ENCODE peak calls at places on chromosomes 11 and 22, in six cellular contexts. One of them, this sample, is unnamed.

GRCh38 chr11:83566948-83567347 is 280.8 kb upstream of the CCDC90B start:
- DNase-seq in IMR-90: peak; percentile 83
- DNase-seq in right lobe of liver: no peak
- DNase-seq in heart left ventricle: no peak
- DNase-seq in endothelial cell of umbilical vein: no peak
- DNase-seq in tibial nerve: no peak
- DNase-seq in this sample: no peak

GRCh38 chr22:43293661-43294392 is 49.3 kb downstream of the SCUBE1 start:
- DNase-seq in right lobe of liver: no peak
- DNase-seq in endothelial cell of umbilical vein: peak; percentile 25
- DNase-seq in heart left ventricle: no peak
- DNase-seq in tibial nerve: peak; percentile 79
- DNase-seq in IMR-90: peak; percentile 60
- DNase-seq in this sample: peak; percentile 96

GRCh38 chr11:91158297-91158696 is 935.4 kb upstream of the CHORDC1 start:
- DNase-seq in right lobe of liver: no peak
- DNase-seq in endothelial cell of umbilical vein: no peak
- DNase-seq in heart left ventricle: no peak
- DNase-seq in tibial nerve: no peak
- DNase-seq in IMR-90: no peak
- DNase-seq in this sample: no peak

GRCh38 chr22:43481528-43482309 is 69.9 kb downstream of the MPPED1 start:
- DNase-seq in heart left ventricle: no peak
- DNase-seq in right lobe of liver: no peak
- DNase-seq in endothelial cell of umbilical vein: no peak
- DNase-seq in IMR-90: no peak
- DNase-seq in tibial nerve: no peak
- DNase-seq in this sample: no peak

GRCh38 chr11:88275636-88276035 is 61.9 kb downstream of the CTSC start:
- DNase-seq in heart left ventricle: no peak
- DNase-seq in IMR-90: no peak
- DNase-seq in endothelial cell of umbilical vein: no peak
- DNase-seq in right lobe of liver: no peak
- DNase-seq in tibial nerve: no peak
- DNase-seq in this sample: no peak

GRCh38 chr11:8839306-8839956 is 71.6 kb upstream of the AKIP1 start:
- DNase-seq in IMR-90: no peak
- DNase-seq in tibial nerve: no peak
- DNase-seq in right lobe of liver: no peak
- DNase-seq in heart left ventricle: no peak
- DNase-seq in endothelial cell of umbilical vein: peak; percentile 7
- DNase-seq in this sample: no peak

GRCh38 chr11:119673389-119674336 is 55.3 kb downstream of the NECTIN1 start:
- DNase-seq in heart left ventricle: no peak
- DNase-seq in tibial nerve: no peak
- DNase-seq in endothelial cell of umbilical vein: no peak
- DNase-seq in IMR-90: no peak
- DNase-seq in right lobe of liver: no peak
- DNase-seq in this sample: no peak

GRCh38 chr11:22536036-22536435 is 89.6 kb downstream of the FANCF start:
- DNase-seq in IMR-90: no peak
- DNase-seq in heart left ventricle: no peak
- DNase-seq in tibial nerve: no peak
- DNase-seq in right lobe of liver: no peak
- DNase-seq in endothelial cell of umbilical vein: no peak
- DNase-seq in this sample: no peak

GRCh38 chr11:117415358-117415896 is 87.8 kb downstream of the CEP164 start:
- DNase-seq in endothelial cell of umbilical vein: no peak
- DNase-seq in IMR-90: no peak
- DNase-seq in heart left ventricle: no peak
- DNase-seq in right lobe of liver: no peak
- DNase-seq in tibial nerve: no peak
- DNase-seq in this sample: no peak

GRCh38 chr22:28899199-28899853 is 16.0 kb downstream of the ZNRF3 start:
- DNase-seq in tibial nerve: no peak
- DNase-seq in endothelial cell of umbilical vein: no peak
- DNase-seq in IMR-90: peak; percentile 20
- DNase-seq in right lobe of liver: no peak
- DNase-seq in heart left ventricle: no peak
- DNase-seq in this sample: no peak

GRCh38 chr22:38872831-38873248 is 824 bp upstream of the CBX6 start:
- DNase-seq in IMR-90: peak; percentile 32
- DNase-seq in tibial nerve: no peak
- DNase-seq in right lobe of liver: peak; percentile 72
- DNase-seq in heart left ventricle: peak; percentile 82
- DNase-seq in endothelial cell of umbilical vein: peak; percentile 34
- DNase-seq in this sample: peak; percentile 92

GRCh38 chr11:82024760-82025159 is 708.9 kb downstream of the FAM181B start:
- DNase-seq in heart left ventricle: no peak
- DNase-seq in IMR-90: no peak
- DNase-seq in endothelial cell of umbilical vein: no peak
- DNase-seq in right lobe of liver: no peak
- DNase-seq in tibial nerve: no peak
- DNase-seq in this sample: no peak

GRCh38 chr11:71298761-71299181 is 46.4 kb upstream of the SHANK2 start:
- DNase-seq in tibial nerve: no peak
- DNase-seq in endothelial cell of umbilical vein: no peak
- DNase-seq in IMR-90: no peak
- DNase-seq in right lobe of liver: no peak
- DNase-seq in heart left ventricle: no peak
- DNase-seq in this sample: peak; percentile 86

GRCh38 chr11:56624661-56625110 is 10.0 kb upstream of the OR5M1 start:
- DNase-seq in right lobe of liver: no peak
- DNase-seq in heart left ventricle: no peak
- DNase-seq in endothelial cell of umbilical vein: no peak
- DNase-seq in tibial nerve: no peak
- DNase-seq in IMR-90: peak; percentile 34
- DNase-seq in this sample: no peak

GRCh38 chr11:122342089-122342749 is 226.2 kb upstream of the BLID start:
- DNase-seq in heart left ventricle: no peak
- DNase-seq in IMR-90: peak; percentile 25
- DNase-seq in endothelial cell of umbilical vein: no peak
- DNase-seq in right lobe of liver: no peak
- DNase-seq in tibial nerve: no peak
- DNase-seq in this sample: no peak

GRCh38 chr22:26579331-26579886 is 10.5 kb downstream of the TPST2 start:
- DNase-seq in endothelial cell of umbilical vein: no peak
- DNase-seq in IMR-90: no peak
- DNase-seq in right lobe of liver: no peak
- DNase-seq in heart left ventricle: peak; percentile 67
- DNase-seq in tibial nerve: no peak
- DNase-seq in this sample: no peak

DNA sequence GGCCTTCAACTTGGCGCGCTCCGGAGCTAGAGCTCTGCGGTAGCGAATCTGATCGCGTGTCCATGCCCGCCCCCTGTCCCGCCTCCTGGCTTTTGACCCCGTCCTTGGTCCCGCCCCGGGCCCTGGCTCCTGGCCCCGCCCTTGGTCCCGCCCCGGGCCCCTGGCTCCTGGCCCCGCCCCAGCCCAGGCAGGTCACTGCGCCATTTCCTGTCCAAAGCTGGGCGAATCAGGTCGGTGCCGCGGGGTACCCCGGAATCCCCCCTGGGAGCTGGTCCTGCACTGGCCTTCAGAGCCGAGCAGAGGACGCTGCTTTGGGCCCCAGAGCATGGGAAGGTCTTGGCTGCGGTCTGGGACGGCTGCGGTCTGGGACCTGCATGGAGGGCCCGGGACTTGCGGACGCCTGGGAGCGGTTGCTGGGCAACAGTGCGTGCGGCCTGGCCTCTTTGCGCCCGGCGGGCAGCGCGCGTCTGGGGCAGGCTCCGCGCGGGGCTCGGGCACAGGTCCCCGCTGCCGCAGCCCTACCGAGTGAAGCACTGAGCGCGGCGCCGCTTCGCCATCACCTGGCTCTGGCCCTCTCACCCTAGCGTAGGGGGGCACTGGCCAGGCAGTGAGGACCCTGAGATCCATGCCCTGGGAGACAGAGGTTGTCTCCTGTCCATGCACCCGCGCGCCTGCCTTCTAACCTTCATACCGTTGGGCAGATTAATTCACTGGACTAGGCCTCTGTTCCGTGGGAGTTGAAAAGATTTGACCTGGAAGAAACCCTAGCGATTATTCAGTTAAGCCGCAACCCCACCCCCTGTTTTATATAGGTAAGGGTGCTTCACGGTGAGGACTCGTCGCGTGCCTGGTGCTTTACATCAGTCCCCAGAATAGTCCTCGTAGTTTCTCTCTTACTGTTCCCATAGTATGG is at the start of gene TTC12:
- DNase-seq in right lobe of liver: peak; percentile 98
- DNase-seq in endothelial cell of umbilical vein: peak; percentile 93
- DNase-seq in IMR-90: peak; percentile 78
- DNase-seq in tibial nerve: peak; percentile 89
- DNase-seq in heart left ventricle: peak; percentile 97
- DNase-seq in this sample: peak; percentile 98
- TF ChIP-seq POLR2A in right lobe of liver: peak; percentile 33
- TF ChIP-seq POLR2A in endothelial cell of umbilical vein: peak; percentile 60
- TF ChIP-seq POLR2A in IMR-90: peak; percentile 48
- TF ChIP-seq POLR2A in tibial nerve: no peak
- TF ChIP-seq POLR2A in heart left ventricle: peak; percentile 62
- TF ChIP-seq POLR2A in this sample: no peak

GRCh38 chr11:65720237-65720934 is at the start of gene RNASEH2C:
- DNase-seq in tibial nerve: peak; percentile 60
- DNase-seq in IMR-90: peak; percentile 80
- DNase-seq in heart left ventricle: peak; percentile 92
- DNase-seq in endothelial cell of umbilical vein: peak; percentile 85
- DNase-seq in right lobe of liver: peak; percentile 90
- DNase-seq in this sample: peak; percentile 94
- TF ChIP-seq POLR2A in tibial nerve: peak; percentile 52
- TF ChIP-seq POLR2A in IMR-90: peak; percentile 55
- TF ChIP-seq POLR2A in heart left ventricle: peak; percentile 90
- TF ChIP-seq POLR2A in endothelial cell of umbilical vein: peak; percentile 76
- TF ChIP-seq POLR2A in right lobe of liver: peak; percentile 83
- TF ChIP-seq POLR2A in this sample: peak; percentile 33

DNA sequence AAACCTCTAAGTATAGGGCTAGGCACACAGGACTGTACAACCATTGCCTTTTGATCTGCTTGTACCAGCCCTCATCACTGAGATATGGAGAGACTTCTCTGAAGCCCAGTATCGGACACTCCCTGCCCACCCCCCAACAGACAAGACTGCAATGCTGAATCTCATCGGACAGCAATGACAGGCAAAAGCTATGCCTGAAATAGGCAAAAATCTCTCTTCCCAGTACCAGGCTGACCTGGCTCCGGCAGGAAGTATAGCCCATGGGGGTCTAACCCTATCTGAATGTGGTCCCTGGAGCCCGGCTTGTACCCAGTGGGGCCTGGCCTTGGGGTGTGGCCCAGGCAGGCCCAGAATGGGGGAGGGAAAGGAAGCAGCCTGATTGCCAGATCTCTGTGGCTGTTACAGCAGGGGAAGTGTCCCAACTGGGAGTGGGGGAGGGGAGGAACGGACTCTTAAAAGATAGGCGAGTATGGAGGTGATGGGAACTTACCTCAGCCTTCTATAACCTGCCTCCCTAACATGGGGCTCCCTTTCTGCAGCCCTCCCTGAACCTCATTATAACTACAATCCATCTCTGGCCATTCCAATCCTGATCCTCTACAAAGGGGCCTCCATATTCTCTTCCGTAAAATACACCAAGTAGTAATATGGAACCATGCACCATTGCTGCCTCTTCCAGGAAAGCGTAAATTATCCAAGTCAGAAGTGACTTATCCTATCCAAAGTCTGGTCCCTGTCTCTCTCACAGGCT is 6.2 kb downstream of the RHOG start:
- DNase-seq in IMR-90: no peak
- DNase-seq in heart left ventricle: no peak
- DNase-seq in right lobe of liver: peak; percentile 70
- DNase-seq in tibial nerve: peak; percentile 27
- DNase-seq in endothelial cell of umbilical vein: no peak
- DNase-seq in this sample: no peak
- TF ChIP-seq POLR2A in IMR-90: no peak
- TF ChIP-seq POLR2A in heart left ventricle: no peak
- TF ChIP-seq POLR2A in right lobe of liver: no peak
- TF ChIP-seq POLR2A in tibial nerve: no peak
- TF ChIP-seq POLR2A in endothelial cell of umbilical vein: no peak
- TF ChIP-seq POLR2A in this sample: no peak

GRCh38 chr11:108221981-108222685 is at the start of gene NPAT:
- DNase-seq in endothelial cell of umbilical vein: no peak
- DNase-seq in IMR-90: no peak
- DNase-seq in heart left ventricle: no peak
- DNase-seq in tibial nerve: no peak
- DNase-seq in right lobe of liver: no peak
- DNase-seq in this sample: no peak
- TF ChIP-seq POLR2A in endothelial cell of umbilical vein: peak; percentile 73
- TF ChIP-seq POLR2A in IMR-90: peak; percentile 94
- TF ChIP-seq POLR2A in heart left ventricle: peak; percentile 90
- TF ChIP-seq POLR2A in tibial nerve: peak; percentile 87
- TF ChIP-seq POLR2A in right lobe of liver: peak; percentile 86
- TF ChIP-seq POLR2A in this sample: peak; percentile 79

GRCh38 chr22:31943206-31943975 is 944 bp upstream of the YWHAH start:
- DNase-seq in right lobe of liver: peak; percentile 53
- DNase-seq in endothelial cell of umbilical vein: no peak
- DNase-seq in IMR-90: no peak
- DNase-seq in heart left ventricle: no peak
- DNase-seq in tibial nerve: no peak
- DNase-seq in this sample: no peak
- TF ChIP-seq POLR2A in right lobe of liver: no peak
- TF ChIP-seq POLR2A in endothelial cell of umbilical vein: no peak
- TF ChIP-seq POLR2A in IMR-90: no peak
- TF ChIP-seq POLR2A in heart left ventricle: no peak
- TF ChIP-seq POLR2A in tibial nerve: no peak
- TF ChIP-seq POLR2A in this sample: no peak